ENCODE peak calls at places on chromosomes 2 and 18, in five cellular contexts. F is brain microvascular endothelial cell, P is GM04503, G is RPMI7951, U is IMR-90. Y is an unnamed sample.

GRCh38 chr2:172943992-172944793 is 131.5 kb upstream of the MAP3K20 start:
- DNase-seq in F (no peak), P (no peak), G (peak), U (peak), Y (no peak)

GRCh38 chr2:226184940-226185575 is 614.6 kb downstream of the IRS1 start:
- DNase-seq in F (peak), P (no peak), G (peak), U (peak), Y (peak)

GRCh38 chr2:214006601-214007000 is 404.3 kb upstream of the VWC2L start:
- DNase-seq in F (no peak), P (no peak), G (peak), U (peak), Y (no peak)

GRCh38 chr18:57668021-57668420 is 46.4 kb upstream of the NARS1 start:
- DNase-seq in F (no peak), P (no peak), G (no peak), U (no peak), Y (no peak)

GRCh38 chr2:43007901-43008300 is 215.5 kb upstream of the HAAO start:
- DNase-seq in F (no peak), P (no peak), G (no peak), U (no peak), Y (no peak)

GRCh38 chr2:197297262-197297661 is 13.3 kb downstream of the ANKRD44 start:
- DNase-seq in F (no peak), P (no peak), G (no peak), U (no peak), Y (no peak)

GRCh38 chr18:904135-905090 is at the start of gene ADCYAP1:
- DNase-seq in F (no peak), P (no peak), G (peak), U (no peak), Y (peak)

GRCh38 chr2:54561010-54561409 is 104.9 kb downstream of the SPTBN1 start:
- DNase-seq in F (no peak), P (no peak), G (no peak), U (no peak), Y (no peak)

GRCh38 chr2:7929276-7929675 is 752.6 kb upstream of the ID2 start:
- DNase-seq in F (no peak), P (no peak), G (no peak), U (no peak), Y (no peak)

GRCh38 chr2:38093503-38093902 is 17.6 kb upstream of the CYP1B1 start:
- DNase-seq in F (no peak), P (no peak), G (no peak), U (no peak), Y (peak)

GRCh38 chr2:42787788-42788477 is 4.5 kb downstream of the HAAO start:
- DNase-seq in F (no peak), P (no peak), G (no peak), U (no peak), Y (no peak)

GRCh38 chr18:34956663-34957062 is 84.5 kb upstream of the MAPRE2 start:
- DNase-seq in F (no peak), P (no peak), G (peak), U (peak), Y (no peak)

GRCh38 chr18:60656563-60656962 is 284.0 kb upstream of the MC4R start:
- DNase-seq in F (no peak), P (no peak), G (no peak), U (no peak), Y (no peak)

Y was measured in Daoy.